ENCODE peak calls at places on chromosomes 11 and 22, in ten cellular contexts. One of them, this sample, is unnamed.
A peak's percentile ranks its signal among the peaks of the same experiment; 100 is the strongest.

GRCh38 chr11:22193348-22194051 is 615 bp downstream of the ANO5 start:
- DNase-seq in IMR-90: no peak
- DNase-seq in CD8-positive, alpha-beta T cell: no peak
- DNase-seq in heart left ventricle: peak; percentile 18
- DNase-seq in GM23338: peak; percentile 77
- DNase-seq in Peyer's patch: peak; percentile 47
- DNase-seq in GM23248: peak; percentile 1
- DNase-seq in neuronal stem cell: peak; percentile 47
- DNase-seq in pancreas: peak; percentile 72
- DNase-seq in naive thymus-derived CD4-positive, alpha-beta T cell: no peak
- DNase-seq in this sample: no peak

GRCh38 chr11:105935791-105936190 is 86.2 kb downstream of the MSANTD4 start:
- DNase-seq in IMR-90: peak; percentile 18
- DNase-seq in CD8-positive, alpha-beta T cell: no peak
- DNase-seq in heart left ventricle: no peak
- DNase-seq in GM23338: peak; percentile 21
- DNase-seq in Peyer's patch: no peak
- DNase-seq in GM23248: no peak
- DNase-seq in neuronal stem cell: no peak
- DNase-seq in pancreas: no peak
- DNase-seq in naive thymus-derived CD4-positive, alpha-beta T cell: no peak
- DNase-seq in this sample: no peak

GRCh38 chr22:48357196-48357595 is 1470.5 kb downstream of the BRD1 start:
- DNase-seq in IMR-90: no peak
- DNase-seq in CD8-positive, alpha-beta T cell: no peak
- DNase-seq in heart left ventricle: no peak
- DNase-seq in GM23338: peak; percentile 52
- DNase-seq in Peyer's patch: no peak
- DNase-seq in GM23248: no peak
- DNase-seq in neuronal stem cell: no peak
- DNase-seq in pancreas: no peak
- DNase-seq in naive thymus-derived CD4-positive, alpha-beta T cell: no peak
- DNase-seq in this sample: no peak

GRCh38 chr22:17804331-17805080 is 30.2 kb upstream of the BID start:
- DNase-seq in IMR-90: no peak
- DNase-seq in CD8-positive, alpha-beta T cell: no peak
- DNase-seq in heart left ventricle: no peak
- DNase-seq in GM23338: no peak
- DNase-seq in Peyer's patch: no peak
- DNase-seq in GM23248: no peak
- DNase-seq in neuronal stem cell: no peak
- DNase-seq in pancreas: no peak
- DNase-seq in naive thymus-derived CD4-positive, alpha-beta T cell: no peak
- DNase-seq in this sample: no peak

GRCh38 chr11:65206901-65207300 is 25.2 kb downstream of the CAPN1 start:
- DNase-seq in IMR-90: no peak
- DNase-seq in CD8-positive, alpha-beta T cell: no peak
- DNase-seq in heart left ventricle: no peak
- DNase-seq in GM23338: no peak
- DNase-seq in Peyer's patch: peak; percentile 41
- DNase-seq in GM23248: no peak
- DNase-seq in neuronal stem cell: no peak
- DNase-seq in pancreas: no peak
- DNase-seq in naive thymus-derived CD4-positive, alpha-beta T cell: no peak
- DNase-seq in this sample: no peak

GRCh38 chr11:73810637-73811036 is 23.0 kb downstream of the MRPL48 start:
- DNase-seq in IMR-90: peak; percentile 58
- DNase-seq in CD8-positive, alpha-beta T cell: no peak
- DNase-seq in heart left ventricle: no peak
- DNase-seq in GM23338: no peak
- DNase-seq in Peyer's patch: no peak
- DNase-seq in GM23248: no peak
- DNase-seq in neuronal stem cell: no peak
- DNase-seq in pancreas: no peak
- DNase-seq in naive thymus-derived CD4-positive, alpha-beta T cell: no peak
- DNase-seq in this sample: no peak

GRCh38 chr11:16312242-16312641 is 44.1 kb downstream of the SOX6 start:
- DNase-seq in IMR-90: no peak
- DNase-seq in CD8-positive, alpha-beta T cell: no peak
- DNase-seq in heart left ventricle: no peak
- DNase-seq in GM23338: no peak
- DNase-seq in Peyer's patch: no peak
- DNase-seq in GM23248: no peak
- DNase-seq in neuronal stem cell: no peak
- DNase-seq in pancreas: no peak
- DNase-seq in naive thymus-derived CD4-positive, alpha-beta T cell: no peak
- DNase-seq in this sample: no peak

GRCh38 chr22:21635771-21636510 is 3.4 kb downstream of the CCDC116 start:
- DNase-seq in IMR-90: no peak
- DNase-seq in CD8-positive, alpha-beta T cell: no peak
- DNase-seq in heart left ventricle: no peak
- DNase-seq in GM23338: no peak
- DNase-seq in Peyer's patch: no peak
- DNase-seq in GM23248: no peak
- DNase-seq in neuronal stem cell: no peak
- DNase-seq in pancreas: no peak
- DNase-seq in naive thymus-derived CD4-positive, alpha-beta T cell: no peak
- DNase-seq in this sample: no peak

GRCh38 chr11:29395555-29396072 is 621.2 kb downstream of the KCNA4 start:
- DNase-seq in IMR-90: no peak
- DNase-seq in CD8-positive, alpha-beta T cell: no peak
- DNase-seq in heart left ventricle: no peak
- DNase-seq in GM23338: peak; percentile 2
- DNase-seq in Peyer's patch: no peak
- DNase-seq in GM23248: no peak
- DNase-seq in neuronal stem cell: no peak
- DNase-seq in pancreas: no peak
- DNase-seq in naive thymus-derived CD4-positive, alpha-beta T cell: no peak
- DNase-seq in this sample: no peak

GRCh38 chr11:70471254-70471653 is 72.9 kb downstream of the CTTN start:
- DNase-seq in IMR-90: no peak
- DNase-seq in CD8-positive, alpha-beta T cell: no peak
- DNase-seq in heart left ventricle: no peak
- DNase-seq in GM23338: peak; percentile 93
- DNase-seq in Peyer's patch: no peak
- DNase-seq in GM23248: peak; percentile 29
- DNase-seq in neuronal stem cell: peak; percentile 32
- DNase-seq in pancreas: no peak
- DNase-seq in naive thymus-derived CD4-positive, alpha-beta T cell: peak; percentile 4
- DNase-seq in this sample: no peak

GRCh38 chr11:108890482-108891092 is 225.7 kb downstream of the DDX10 start:
- DNase-seq in IMR-90: no peak
- DNase-seq in CD8-positive, alpha-beta T cell: no peak
- DNase-seq in heart left ventricle: no peak
- DNase-seq in GM23338: no peak
- DNase-seq in Peyer's patch: no peak
- DNase-seq in GM23248: no peak
- DNase-seq in neuronal stem cell: no peak
- DNase-seq in pancreas: no peak
- DNase-seq in naive thymus-derived CD4-positive, alpha-beta T cell: no peak
- DNase-seq in this sample: no peak

GRCh38 chr11:69444381-69445130 is 36.9 kb upstream of the LINC01488 start:
- DNase-seq in IMR-90: peak; percentile 93
- DNase-seq in CD8-positive, alpha-beta T cell: no peak
- DNase-seq in heart left ventricle: peak; percentile 76
- DNase-seq in GM23338: peak; percentile 60
- DNase-seq in Peyer's patch: peak; percentile 58
- DNase-seq in GM23248: peak; percentile 91
- DNase-seq in neuronal stem cell: no peak
- DNase-seq in pancreas: peak; percentile 62
- DNase-seq in naive thymus-derived CD4-positive, alpha-beta T cell: no peak
- DNase-seq in this sample: peak; percentile 95
- H3K27ac ChIP-seq in IMR-90: peak overlapping the region; percentile 95
- H3K27ac ChIP-seq in CD8-positive, alpha-beta T cell: no peak overlapping the region
- H3K27ac ChIP-seq in heart left ventricle: peak overlapping the region; percentile 94
- H3K27ac ChIP-seq in GM23338: no peak overlapping the region
- H3K27ac ChIP-seq in Peyer's patch: peak overlapping the region; percentile 70
- H3K27ac ChIP-seq in GM23248: peak overlapping the region; percentile 98
- H3K27ac ChIP-seq in neuronal stem cell: no peak overlapping the region
- H3K27ac ChIP-seq in pancreas: peak overlapping the region; percentile 80
- H3K27ac ChIP-seq in naive thymus-derived CD4-positive, alpha-beta T cell: no peak overlapping the region
- H3K27ac ChIP-seq in this sample: peak overlapping the region; percentile 96

GRCh38 chr11:124648610-124649009 is 24.9 kb downstream of the SIAE start:
- DNase-seq in IMR-90: no peak
- DNase-seq in CD8-positive, alpha-beta T cell: no peak
- DNase-seq in heart left ventricle: no peak
- DNase-seq in GM23338: no peak
- DNase-seq in Peyer's patch: no peak
- DNase-seq in GM23248: no peak
- DNase-seq in neuronal stem cell: no peak
- DNase-seq in pancreas: no peak
- DNase-seq in naive thymus-derived CD4-positive, alpha-beta T cell: no peak
- DNase-seq in this sample: no peak
- H3K27ac ChIP-seq in IMR-90: no peak overlapping the region
- H3K27ac ChIP-seq in CD8-positive, alpha-beta T cell: no peak overlapping the region
- H3K27ac ChIP-seq in heart left ventricle: no peak overlapping the region
- H3K27ac ChIP-seq in GM23338: no peak overlapping the region
- H3K27ac ChIP-seq in Peyer's patch: no peak overlapping the region
- H3K27ac ChIP-seq in GM23248: no peak overlapping the region
- H3K27ac ChIP-seq in neuronal stem cell: no peak overlapping the region
- H3K27ac ChIP-seq in pancreas: no peak overlapping the region
- H3K27ac ChIP-seq in naive thymus-derived CD4-positive, alpha-beta T cell: no peak overlapping the region
- H3K27ac ChIP-seq in this sample: no peak overlapping the region

GRCh38 chr11:25441432-25441831 is 890.5 kb upstream of the ANO3 start:
- DNase-seq in IMR-90: no peak
- DNase-seq in CD8-positive, alpha-beta T cell: no peak
- DNase-seq in heart left ventricle: no peak
- DNase-seq in GM23338: no peak
- DNase-seq in Peyer's patch: no peak
- DNase-seq in GM23248: no peak
- DNase-seq in neuronal stem cell: no peak
- DNase-seq in pancreas: no peak
- DNase-seq in naive thymus-derived CD4-positive, alpha-beta T cell: no peak
- DNase-seq in this sample: no peak

GRCh38 chr11:25432376-25432775 is 899.6 kb upstream of the ANO3 start:
- DNase-seq in IMR-90: no peak
- DNase-seq in CD8-positive, alpha-beta T cell: no peak
- DNase-seq in heart left ventricle: no peak
- DNase-seq in GM23338: no peak
- DNase-seq in Peyer's patch: no peak
- DNase-seq in GM23248: no peak
- DNase-seq in neuronal stem cell: no peak
- DNase-seq in pancreas: no peak
- DNase-seq in naive thymus-derived CD4-positive, alpha-beta T cell: no peak
- DNase-seq in this sample: no peak

GRCh38 chr11:25435197-25435596 is 896.7 kb upstream of the ANO3 start:
- DNase-seq in IMR-90: no peak
- DNase-seq in CD8-positive, alpha-beta T cell: no peak
- DNase-seq in heart left ventricle: no peak
- DNase-seq in GM23338: no peak
- DNase-seq in Peyer's patch: no peak
- DNase-seq in GM23248: no peak
- DNase-seq in neuronal stem cell: no peak
- DNase-seq in pancreas: no peak
- DNase-seq in naive thymus-derived CD4-positive, alpha-beta T cell: no peak
- DNase-seq in this sample: no peak

GRCh38 chr11:25436326-25436725 is 895.6 kb upstream of the ANO3 start:
- DNase-seq in IMR-90: no peak
- DNase-seq in CD8-positive, alpha-beta T cell: no peak
- DNase-seq in heart left ventricle: no peak
- DNase-seq in GM23338: no peak
- DNase-seq in Peyer's patch: no peak
- DNase-seq in GM23248: no peak
- DNase-seq in neuronal stem cell: no peak
- DNase-seq in pancreas: no peak
- DNase-seq in naive thymus-derived CD4-positive, alpha-beta T cell: no peak
- DNase-seq in this sample: no peak
- H3K27ac ChIP-seq in IMR-90: no peak overlapping the region
- H3K27ac ChIP-seq in CD8-positive, alpha-beta T cell: no peak overlapping the region
- H3K27ac ChIP-seq in heart left ventricle: no peak overlapping the region
- H3K27ac ChIP-seq in GM23338: no peak overlapping the region
- H3K27ac ChIP-seq in Peyer's patch: no peak overlapping the region
- H3K27ac ChIP-seq in GM23248: no peak overlapping the region
- H3K27ac ChIP-seq in neuronal stem cell: no peak overlapping the region
- H3K27ac ChIP-seq in pancreas: no peak overlapping the region
- H3K27ac ChIP-seq in naive thymus-derived CD4-positive, alpha-beta T cell: no peak overlapping the region
- H3K27ac ChIP-seq in this sample: no peak overlapping the region

GRCh38 chr11:102761646-102762238 is 18.7 kb downstream of the MMP10 start:
- DNase-seq in IMR-90: no peak
- DNase-seq in CD8-positive, alpha-beta T cell: no peak
- DNase-seq in heart left ventricle: no peak
- DNase-seq in GM23338: peak; percentile 51
- DNase-seq in Peyer's patch: no peak
- DNase-seq in GM23248: peak; percentile 20
- DNase-seq in neuronal stem cell: peak; percentile 11
- DNase-seq in pancreas: no peak
- DNase-seq in naive thymus-derived CD4-positive, alpha-beta T cell: no peak
- DNase-seq in this sample: no peak

GRCh38 chr11:102760355-102761035 is 19.9 kb downstream of the MMP10 start:
- DNase-seq in IMR-90: peak; percentile 98
- DNase-seq in CD8-positive, alpha-beta T cell: no peak
- DNase-seq in heart left ventricle: no peak
- DNase-seq in GM23338: no peak
- DNase-seq in Peyer's patch: no peak
- DNase-seq in GM23248: peak; percentile 96
- DNase-seq in neuronal stem cell: no peak
- DNase-seq in pancreas: no peak
- DNase-seq in naive thymus-derived CD4-positive, alpha-beta T cell: no peak
- DNase-seq in this sample: peak; percentile 16

GRCh38 chr11:102753267-102753666 is 27.2 kb downstream of the MMP10 start:
- DNase-seq in IMR-90: no peak
- DNase-seq in CD8-positive, alpha-beta T cell: no peak
- DNase-seq in heart left ventricle: no peak
- DNase-seq in GM23338: no peak
- DNase-seq in Peyer's patch: no peak
- DNase-seq in GM23248: no peak
- DNase-seq in neuronal stem cell: no peak
- DNase-seq in pancreas: no peak
- DNase-seq in naive thymus-derived CD4-positive, alpha-beta T cell: no peak
- DNase-seq in this sample: no peak

GRCh38 chr11:102762414-102762813 is 18.0 kb downstream of the MMP10 start:
- DNase-seq in IMR-90: peak; percentile 62
- DNase-seq in CD8-positive, alpha-beta T cell: no peak
- DNase-seq in heart left ventricle: no peak
- DNase-seq in GM23338: no peak
- DNase-seq in Peyer's patch: no peak
- DNase-seq in GM23248: peak; percentile 74
- DNase-seq in neuronal stem cell: no peak
- DNase-seq in pancreas: no peak
- DNase-seq in naive thymus-derived CD4-positive, alpha-beta T cell: no peak
- DNase-seq in this sample: no peak

DNA sequence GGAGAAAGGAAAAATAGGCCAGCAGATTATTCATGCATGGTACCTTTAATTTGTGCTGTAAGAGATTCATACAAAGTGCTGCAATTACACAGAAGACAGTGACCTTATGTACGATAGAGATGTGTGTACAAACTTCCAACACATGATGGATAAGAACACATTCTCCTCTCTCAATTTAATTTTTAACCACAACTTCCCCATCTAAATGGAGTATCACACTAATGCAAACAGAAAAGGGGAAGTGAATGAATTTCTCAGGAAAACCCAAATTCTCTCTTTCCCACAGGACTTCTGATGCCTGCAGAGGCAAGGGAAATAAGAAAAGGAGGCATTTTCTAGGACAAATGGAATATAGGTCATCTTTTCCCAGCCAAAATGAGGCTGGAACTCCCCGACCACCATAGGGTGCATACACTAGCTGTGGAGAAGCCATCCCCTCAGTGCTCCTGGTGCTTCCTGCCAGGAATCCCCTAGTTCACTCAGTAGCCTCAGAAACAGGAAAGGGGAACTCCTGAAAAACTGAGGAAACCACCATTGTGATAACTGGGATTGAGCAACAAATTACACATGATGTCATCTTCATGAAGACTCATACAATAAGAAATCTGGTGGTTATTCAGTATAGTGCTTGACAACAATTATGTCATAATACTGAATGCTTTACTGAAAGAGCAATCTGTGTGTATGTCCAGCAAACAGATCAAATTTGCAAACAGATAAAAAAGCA is 22.4 kb downstream of the MMP10 start:
- DNase-seq in IMR-90: peak; percentile 89
- DNase-seq in CD8-positive, alpha-beta T cell: no peak
- DNase-seq in heart left ventricle: no peak
- DNase-seq in GM23338: no peak
- DNase-seq in Peyer's patch: no peak
- DNase-seq in GM23248: peak; percentile 76
- DNase-seq in neuronal stem cell: no peak
- DNase-seq in pancreas: no peak
- DNase-seq in naive thymus-derived CD4-positive, alpha-beta T cell: no peak
- DNase-seq in this sample: peak; percentile 38
- H3K27ac ChIP-seq in IMR-90: no peak overlapping the region
- H3K27ac ChIP-seq in CD8-positive, alpha-beta T cell: no peak overlapping the region
- H3K27ac ChIP-seq in heart left ventricle: no peak overlapping the region
- H3K27ac ChIP-seq in GM23338: no peak overlapping the region
- H3K27ac ChIP-seq in Peyer's patch: no peak overlapping the region
- H3K27ac ChIP-seq in GM23248: no peak overlapping the region
- H3K27ac ChIP-seq in neuronal stem cell: no peak overlapping the region
- H3K27ac ChIP-seq in pancreas: no peak overlapping the region
- H3K27ac ChIP-seq in naive thymus-derived CD4-positive, alpha-beta T cell: no peak overlapping the region
- H3K27ac ChIP-seq in this sample: no peak overlapping the region